ENCODE peak calls at places on chromosomes 5 and 9, in five cellular contexts. O, V, Q, G and M are unnamed samples.

GRCh38 chr9:86082870-86083269 is 16.5 kb downstream of the GOLM1 start:
- DNase-seq in O (no peak), V (no peak), Q (no peak), G (no peak), M (no peak)

GRCh38 chr9:76023715-76024195 is 133.3 kb downstream of the PCSK5 start:
- DNase-seq in G (no peak), V (peak), O (no peak), Q (no peak), M (no peak)

GRCh38 chr5:143033535-143034260 is 263.5 kb downstream of the ARHGAP26 start:
- DNase-seq in Q (no peak), V (peak), G (peak), O (peak), M (no peak)

GRCh38 chr9:132669636-132670358 is at the start of gene DDX31:
- DNase-seq in Q (peak), V (peak), G (peak), O (peak), M (peak)

GRCh38 chr9:126663661-126664072 is 49.9 kb downstream of the LMX1B start:
- DNase-seq in O (no peak), Q (no peak), V (no peak), G (peak), M (no peak)

GRCh38 chr9:95940265-95940664 is 64.8 kb downstream of the ERCC6L2 start:
- DNase-seq in G (no peak), V (no peak), O (no peak), Q (no peak), M (no peak)

GRCh38 chr5:161549106-161549505 is 2.6 kb upstream of the GABRB2 start:
- DNase-seq in O (no peak), Q (no peak), G (no peak), V (no peak), M (no peak)

GRCh38 chr5:128093368-128093767 is 9.8 kb downstream of the SLC12A2 start:
- DNase-seq in Q (no peak), V (no peak), O (no peak), G (no peak), M (no peak)

GRCh38 chr5:17123010-17123409 is 94.4 kb upstream of the BASP1 start:
- DNase-seq in V (no peak), O (no peak), G (no peak), Q (no peak), M (no peak)

GRCh38 chr5:176866913-176867312 is 32.2 kb downstream of the HK3 start:
- DNase-seq in Q (peak), G (no peak), O (no peak), V (no peak), M (no peak)

GRCh38 chr5:72210913-72211670 is 103.8 kb downstream of the MAP1B start:
- DNase-seq in G (peak), Q (peak), V (no peak), O (peak), M (no peak)

GRCh38 chr5:67799732-67800234 is 415.8 kb upstream of the PIK3R1 start:
- DNase-seq in Q (no peak), O (no peak), V (no peak), G (no peak), M (no peak)

GRCh38 chr9:114574438-114574837 is 13.1 kb upstream of the ATP6V1G1 start:
- DNase-seq in V (no peak), G (no peak), O (no peak), Q (no peak), M (peak)

GRCh38 chr5:9502435-9502834 is 43.4 kb downstream of the SEMA5A start:
- DNase-seq in G (no peak), V (no peak), O (no peak), Q (no peak), M (no peak)

GRCh38 chr5:132962429-132962928 is 955 bp downstream of the AFF4 start:
- DNase-seq in V (peak), Q (peak), G (peak), O (peak), M (peak)

GRCh38 chr5:153542536-153542935 is 52.1 kb downstream of the GRIA1 start:
- DNase-seq in Q (no peak), G (no peak), O (no peak), V (no peak), M (no peak)

GRCh38 chr5:157204765-157205164 is 24.1 kb downstream of the ITK start:
- DNase-seq in G (no peak), O (no peak), V (no peak), Q (no peak), M (peak)

GRCh38 chr5:10874561-10874960 is 113.5 kb upstream of the DAP start:
- DNase-seq in V (no peak), G (no peak), O (no peak), Q (no peak), M (no peak)

GRCh38 chr5:134736173-134736812 is 2.1 kb upstream of the CAMLG start:
- DNase-seq in Q (no peak), O (no peak), V (no peak), G (no peak), M (peak)

GRCh38 chr5:98763001-98763630 is 10.3 kb upstream of the RGMB start:
- DNase-seq in G (no peak), Q (no peak), V (no peak), O (no peak), M (no peak)

GRCh38 chr5:102807878-102808502 is 52.9 kb downstream of the PAM start:
- DNase-seq in G (peak), O (no peak), Q (no peak), V (no peak), M (no peak)

GRCh38 chr9:115204827-115205506 is 87.0 kb upstream of the TNC start:
- DNase-seq in V (no peak), O (peak), Q (no peak), G (no peak), M (peak)

GRCh38 chr9:11356101-11356500 is 743.3 kb upstream of the PTPRD start:
- DNase-seq in Q (no peak), O (no peak), G (peak), V (no peak), M (no peak)

GRCh38 chr5:74951855-74952254 is 85.7 kb upstream of the FAM169A start:
- DNase-seq in O (no peak), G (no peak), V (no peak), Q (no peak), M (no peak)

GRCh38 chr9:5635390-5635789 is 6.5 kb downstream of the RIC1 start:
- DNase-seq in O (no peak), Q (no peak), V (no peak), G (no peak), M (no peak)

GRCh38 chr5:40221796-40222195 is 457.9 kb upstream of the PTGER4 start:
- DNase-seq in Q (no peak), O (no peak), G (no peak), V (no peak), M (no peak)

GRCh38 chr5:177402271-177403043 is 2.0 kb upstream of the PFN3 start:
- DNase-seq in V (peak), O (peak), Q (no peak), G (no peak), M (peak)

GRCh38 chr9:37455884-37456647 is 9.2 kb downstream of the ZBTB5 start:
- DNase-seq in G (no peak), Q (no peak), O (no peak), V (no peak), M (no peak)

GRCh38 chr9:90960941-90961340 is 159.3 kb downstream of the SYK start:
- DNase-seq in Q (no peak), V (no peak), O (no peak), G (no peak), M (peak)

GRCh38 chr9:8917978-8918739 is 1118.6 kb upstream of the DMAC1 start:
- DNase-seq in G (no peak), V (no peak), Q (no peak), O (no peak), M (no peak)

GRCh38 chr5:36614657-36615308 is 8.4 kb downstream of the SLC1A3 start:
- DNase-seq in V (no peak), Q (no peak), O (no peak), G (no peak), M (no peak)

GRCh38 chr5:159319822-159320221 is 10.5 kb downstream of the IL12B start:
- DNase-seq in O (no peak), G (no peak), V (no peak), Q (no peak), M (no peak)

GRCh38 chr5:35938518-35939227 is at the start of gene CAPSL:
- DNase-seq in G (peak), O (no peak), V (peak), Q (peak), M (peak)

GRCh38 chr5:170283296-170283695 is 14.3 kb downstream of the LCP2 start:
- DNase-seq in O (no peak), G (no peak), V (no peak), Q (no peak), M (no peak)

GRCh38 chr9:135925496-135926133 is 18.3 kb upstream of the CAMSAP1 start:
- DNase-seq in G (no peak), O (no peak), Q (peak), V (no peak), M (no peak)

GRCh38 chr5:149796025-149796424 is 65.9 kb downstream of the PPARGC1B start:
- DNase-seq in Q (peak), V (no peak), G (no peak), O (no peak), M (no peak)
- TF ChIP-seq POLR2A in Q (no peak), V (no peak), G (no peak), O (no peak), M (no peak)

DNA sequence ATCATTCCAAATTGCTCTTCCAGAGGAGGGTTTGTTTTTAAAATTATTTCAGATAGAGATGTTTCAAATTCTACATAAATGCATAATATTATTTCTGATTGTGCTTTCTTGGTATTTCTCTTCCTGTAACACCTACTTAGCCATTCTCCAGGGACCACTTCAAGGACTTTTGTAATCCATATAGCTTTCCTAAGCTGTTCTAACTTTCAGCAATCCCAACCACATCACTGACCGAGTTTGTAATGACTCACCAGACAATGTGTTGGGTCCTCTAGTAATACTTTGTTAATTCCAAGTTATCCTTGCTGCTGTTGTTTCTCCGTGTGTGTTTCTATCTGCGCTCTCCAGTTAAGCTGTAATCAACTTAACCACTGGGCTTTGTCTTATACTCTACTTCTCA is 143.6 kb upstream of the CCDC152 start:
- DNase-seq in O (no peak), V (no peak), Q (no peak), G (no peak), M (no peak)
- TF ChIP-seq MAX in O (no peak), V (no peak), Q (no peak), G (no peak), M (no peak)

GRCh38 chr5:69042500-69042899 is 51.3 kb upstream of the SLC30A5 start:
- DNase-seq in V (peak), Q (no peak), G (no peak), O (no peak), M (peak)
- H3K4me3 ChIP-seq in V (no peak), Q (no peak), G (no peak), O (no peak), M (no peak)

DNA sequence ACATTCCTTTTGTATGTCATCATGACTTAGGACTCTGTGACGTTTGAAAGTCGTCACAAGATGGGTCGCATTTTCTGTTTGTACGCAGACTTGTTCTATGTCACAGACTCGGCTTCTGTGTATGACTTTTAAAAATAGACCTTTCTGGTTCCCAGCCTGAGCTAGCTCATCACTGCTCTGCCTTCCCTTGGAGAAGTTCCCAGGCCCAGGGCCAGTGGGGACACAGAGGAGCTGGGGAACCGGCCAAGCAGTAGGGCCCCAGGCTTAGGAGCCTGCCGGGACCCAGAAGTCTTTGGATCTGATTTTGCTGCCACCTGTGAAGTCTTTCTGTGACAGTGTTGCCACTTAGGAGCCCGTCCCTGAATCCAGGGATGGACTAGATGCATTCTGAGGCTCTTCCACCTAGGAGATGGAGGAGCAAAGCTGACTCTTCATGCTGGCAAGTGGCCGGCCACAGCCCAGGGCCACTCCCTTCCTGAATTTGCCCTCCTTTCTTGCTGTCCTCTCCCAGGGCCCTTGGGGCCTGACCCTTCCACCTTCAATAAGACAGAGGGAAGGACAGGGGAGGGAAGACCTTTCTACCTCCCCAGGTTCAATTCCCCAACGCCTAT is 18.1 kb upstream of the UBE2QL1 start:
- DNase-seq in V (no peak), O (no peak), Q (no peak), G (no peak), M (no peak)
- TF ChIP-seq POLR2A in V (no peak), O (no peak), Q (no peak), G (no peak), M (no peak)

GRCh38 chr9:78301466-78301865 is 4.5 kb downstream of the PSAT1 start:
- DNase-seq in G (no peak), V (no peak), O (no peak), Q (no peak), M (no peak)
- TF ChIP-seq MAX in G (no peak), V (no peak), O (no peak), Q (no peak), M (no peak)

GRCh38 chr9:1047605-1048235 is 2.4 kb upstream of the DMRT2 start:
- DNase-seq in G (no peak), V (no peak), O (no peak), Q (no peak), M (peak)

GRCh38 chr9:1048853-1049252 is 1.3 kb upstream of the DMRT2 start:
- DNase-seq in O (no peak), V (no peak), G (no peak), Q (no peak), M (no peak)

GRCh38 chr9:1044643-1045042 is 5.5 kb upstream of the DMRT2 start:
- DNase-seq in G (no peak), V (no peak), O (no peak), Q (no peak), M (peak)

GRCh38 chr9:1049641-1050040 is 516 bp upstream of the DMRT2 start:
- DNase-seq in G (no peak), V (no peak), O (no peak), Q (no peak), M (peak)

DNA sequence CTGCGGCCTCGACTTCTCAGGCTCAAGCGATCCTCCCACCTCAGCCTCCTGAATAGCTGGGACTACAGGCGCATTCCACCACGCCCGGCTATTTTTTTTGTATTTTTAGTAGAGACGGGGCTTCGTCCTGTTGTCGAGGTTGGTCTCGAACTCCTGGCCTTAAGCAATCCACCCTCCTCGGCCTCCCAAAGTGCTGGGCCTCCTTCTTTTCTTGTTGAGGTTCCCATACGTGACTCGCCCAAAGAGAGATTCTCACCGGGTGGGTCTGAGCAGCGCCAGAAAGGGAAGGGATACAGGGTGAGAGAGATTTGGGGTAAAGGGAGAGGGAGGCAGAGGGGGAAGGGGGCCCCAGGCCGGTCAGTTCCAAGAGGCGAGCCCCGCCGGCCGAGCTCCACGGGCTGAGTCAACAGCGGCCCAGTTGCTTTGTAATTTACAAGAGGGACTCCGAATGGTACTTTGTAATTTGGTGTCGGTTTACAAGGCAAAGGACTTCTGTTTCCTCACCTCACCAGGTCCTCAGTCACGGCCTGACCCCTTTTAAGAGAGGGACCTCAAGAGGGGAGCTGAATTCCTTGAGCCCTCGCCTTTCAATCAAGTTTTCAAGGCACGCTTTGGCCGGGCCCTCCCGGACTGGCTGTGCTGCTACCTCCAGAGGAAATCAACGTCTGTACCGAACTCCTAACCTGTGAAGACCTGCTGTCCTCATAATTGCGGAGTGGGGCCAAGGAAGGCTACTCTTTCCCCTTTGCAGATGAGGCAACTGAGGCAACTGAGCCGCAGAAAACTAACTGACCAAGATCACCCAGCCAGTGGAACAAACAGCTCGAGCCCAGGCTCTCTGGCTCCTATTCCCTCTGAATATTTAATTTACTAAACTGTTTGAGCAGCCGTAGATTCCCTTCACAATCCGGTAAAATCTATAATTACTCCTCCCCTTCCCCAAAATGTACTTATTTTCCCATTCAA is 3.2 kb upstream of the DMRT2 start:
- DNase-seq in V (no peak), Q (no peak), G (no peak), O (no peak), M (no peak)
- H3K4me3 ChIP-seq in V (no peak), Q (no peak), G (no peak), O (no peak), M (no peak)

DNA sequence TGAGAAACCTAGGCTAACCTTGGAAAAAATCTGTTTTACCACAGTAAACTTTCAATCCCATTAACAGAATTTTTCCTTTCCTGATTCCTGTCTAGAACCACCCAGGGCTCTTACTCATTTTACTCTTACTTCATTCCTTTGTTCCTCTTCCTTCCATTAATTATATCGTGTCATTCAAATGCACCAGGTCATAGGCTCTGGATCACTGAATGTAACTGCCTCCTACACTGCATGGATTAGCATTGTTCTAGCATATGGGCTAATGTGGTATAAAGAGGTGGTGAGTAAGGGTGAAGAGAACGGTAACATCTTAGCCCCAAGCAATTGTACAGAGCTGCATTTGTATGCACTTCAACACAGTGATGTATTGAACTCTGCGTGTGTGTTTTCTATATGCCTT is 49.5 kb upstream of the SPINK5 start:
- DNase-seq in Q (no peak), G (peak), V (no peak), O (no peak), M (no peak)
- TF ChIP-seq POLR2A in Q (no peak), G (no peak), V (no peak), O (no peak), M (no peak)

DNA sequence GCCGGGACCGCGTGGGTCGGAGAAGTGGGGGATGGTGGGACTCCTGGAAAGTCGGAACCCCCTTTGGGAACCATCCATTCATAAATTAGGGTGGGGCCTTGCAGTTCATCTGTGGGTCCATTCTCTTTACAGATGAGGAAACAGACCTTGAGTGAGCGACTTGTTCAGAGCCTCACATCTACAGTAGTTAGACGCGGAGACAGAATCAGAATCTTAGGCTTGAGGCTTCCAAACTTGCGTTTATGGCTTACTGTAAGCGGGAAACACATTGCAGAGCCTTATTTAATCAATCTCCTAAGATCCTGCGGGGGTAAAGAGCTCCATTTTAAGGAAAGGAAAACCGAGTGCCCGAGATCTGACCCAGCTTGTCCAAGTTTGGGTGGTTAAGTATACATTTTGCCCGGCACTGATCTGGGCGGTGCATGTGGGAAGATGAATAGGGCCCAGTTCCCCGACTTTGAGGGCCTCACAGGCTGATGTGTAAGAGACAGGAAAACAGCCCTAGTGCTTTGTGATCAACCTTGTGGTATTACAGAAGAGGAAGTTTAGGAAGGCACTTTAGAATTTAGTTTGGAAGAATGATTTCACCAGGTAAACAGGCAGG is 578 bp downstream of the TARS1 start:
- DNase-seq in V (peak), Q (peak), O (peak), G (no peak), M (peak)
- TF ChIP-seq MAX in V (no peak), Q (no peak), O (peak), G (peak), M (peak)

DNA sequence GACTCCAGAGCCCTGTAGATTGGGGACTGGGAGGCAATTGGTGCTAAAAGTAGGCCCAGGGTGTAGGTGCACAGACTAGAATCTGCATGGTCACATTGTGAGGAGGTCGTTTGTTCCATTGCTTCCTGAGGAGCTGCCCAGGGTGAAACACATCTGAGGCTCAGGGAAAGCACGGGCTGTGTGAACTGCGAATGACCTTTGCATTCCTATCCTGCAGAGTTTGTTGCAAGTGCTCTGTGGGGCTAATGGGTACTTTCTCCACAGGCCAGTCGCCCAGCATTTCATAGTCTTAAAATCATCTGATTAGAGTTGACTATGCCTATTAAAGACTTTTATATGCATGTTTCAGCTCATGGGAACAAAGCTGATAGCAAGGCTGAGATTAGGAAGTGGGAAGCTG is 14.4 kb upstream of the SLC46A2 start:
- DNase-seq in Q (no peak), V (no peak), G (no peak), O (no peak), M (no peak)
- H3K4me3 ChIP-seq in Q (no peak), V (no peak), G (no peak), O (no peak), M (no peak)